ENCODE peak calls at places on chromosome 4, in ten cellular contexts. One of them, this sample, is unnamed.

GRCh38 chr4:184784628-184785257 is 41.0 kb downstream of the ACSL1 start:
- DNase-seq in lung: no peak
- DNase-seq in A673: no peak
- DNase-seq in upper lobe of left lung: no peak
- DNase-seq in HepG2: no peak
- DNase-seq in right lobe of liver: no peak
- DNase-seq in SK-N-SH: peak; percentile 63
- DNase-seq in endodermal cell: no peak
- DNase-seq in kidney: no peak
- DNase-seq in K562: no peak
- DNase-seq in this sample: no peak

GRCh38 chr4:20878806-20879205 is 178.5 kb downstream of the PACRGL start:
- DNase-seq in lung: no peak
- DNase-seq in A673: peak; percentile 15
- DNase-seq in upper lobe of left lung: no peak
- DNase-seq in HepG2: no peak
- DNase-seq in right lobe of liver: no peak
- DNase-seq in SK-N-SH: no peak
- DNase-seq in endodermal cell: peak; percentile 50
- DNase-seq in kidney: no peak
- DNase-seq in K562: no peak
- DNase-seq in this sample: no peak

GRCh38 chr4:142984871-142985585 is 138.9 kb upstream of the INPP4B start:
- DNase-seq in lung: no peak
- DNase-seq in A673: peak; percentile 41
- DNase-seq in upper lobe of left lung: no peak
- DNase-seq in HepG2: peak; percentile 23
- DNase-seq in right lobe of liver: no peak
- DNase-seq in SK-N-SH: peak; percentile 11
- DNase-seq in endodermal cell: peak; percentile 65
- DNase-seq in kidney: no peak
- DNase-seq in K562: no peak
- DNase-seq in this sample: no peak

GRCh38 chr4:127446309-127446708 is 186.4 kb upstream of the INTU start:
- DNase-seq in lung: no peak
- DNase-seq in A673: no peak
- DNase-seq in upper lobe of left lung: no peak
- DNase-seq in HepG2: no peak
- DNase-seq in right lobe of liver: no peak
- DNase-seq in SK-N-SH: no peak
- DNase-seq in endodermal cell: no peak
- DNase-seq in kidney: no peak
- DNase-seq in K562: no peak
- DNase-seq in this sample: no peak

GRCh38 chr4:119729815-119730643 is 101.4 kb upstream of the PDE5A start:
- DNase-seq in lung: no peak
- DNase-seq in A673: no peak
- DNase-seq in upper lobe of left lung: no peak
- DNase-seq in HepG2: peak; percentile 68
- DNase-seq in right lobe of liver: peak; percentile 60
- DNase-seq in SK-N-SH: peak; percentile 28
- DNase-seq in endodermal cell: no peak
- DNase-seq in kidney: peak; percentile 28
- DNase-seq in K562: no peak
- DNase-seq in this sample: peak; percentile 65

GRCh38 chr4:55069248-55069647 is 56.1 kb downstream of the KDR start:
- DNase-seq in lung: no peak
- DNase-seq in A673: no peak
- DNase-seq in upper lobe of left lung: peak; percentile 24
- DNase-seq in HepG2: no peak
- DNase-seq in right lobe of liver: no peak
- DNase-seq in SK-N-SH: no peak
- DNase-seq in endodermal cell: no peak
- DNase-seq in kidney: no peak
- DNase-seq in K562: no peak
- DNase-seq in this sample: no peak

GRCh38 chr4:6548201-6548881 is 26.6 kb upstream of the MAN2B2 start:
- DNase-seq in lung: no peak
- DNase-seq in A673: peak; percentile 58
- DNase-seq in upper lobe of left lung: no peak
- DNase-seq in HepG2: peak; percentile 22
- DNase-seq in right lobe of liver: no peak
- DNase-seq in SK-N-SH: peak; percentile 78
- DNase-seq in endodermal cell: peak; percentile 88
- DNase-seq in kidney: no peak
- DNase-seq in K562: peak; percentile 51
- DNase-seq in this sample: no peak

GRCh38 chr4:90840828-90841227 is 713.6 kb downstream of the CCSER1 start:
- DNase-seq in lung: no peak
- DNase-seq in A673: no peak
- DNase-seq in upper lobe of left lung: no peak
- DNase-seq in HepG2: no peak
- DNase-seq in right lobe of liver: no peak
- DNase-seq in SK-N-SH: no peak
- DNase-seq in endodermal cell: no peak
- DNase-seq in kidney: no peak
- DNase-seq in K562: no peak
- DNase-seq in this sample: peak; percentile 50

GRCh38 chr4:84994280-84994679 is 27.8 kb upstream of the WDFY3 start:
- DNase-seq in lung: no peak
- DNase-seq in A673: no peak
- DNase-seq in upper lobe of left lung: no peak
- DNase-seq in HepG2: no peak
- DNase-seq in right lobe of liver: no peak
- DNase-seq in SK-N-SH: peak; percentile 2
- DNase-seq in endodermal cell: peak; percentile 55
- DNase-seq in kidney: no peak
- DNase-seq in K562: no peak
- DNase-seq in this sample: no peak

GRCh38 chr4:7342581-7343352 is 92.0 kb downstream of the PSAPL1 start:
- DNase-seq in lung: no peak
- DNase-seq in A673: no peak
- DNase-seq in upper lobe of left lung: no peak
- DNase-seq in HepG2: no peak
- DNase-seq in right lobe of liver: peak; percentile 30
- DNase-seq in SK-N-SH: no peak
- DNase-seq in endodermal cell: no peak
- DNase-seq in kidney: peak; percentile 44
- DNase-seq in K562: no peak
- DNase-seq in this sample: no peak

DNA sequence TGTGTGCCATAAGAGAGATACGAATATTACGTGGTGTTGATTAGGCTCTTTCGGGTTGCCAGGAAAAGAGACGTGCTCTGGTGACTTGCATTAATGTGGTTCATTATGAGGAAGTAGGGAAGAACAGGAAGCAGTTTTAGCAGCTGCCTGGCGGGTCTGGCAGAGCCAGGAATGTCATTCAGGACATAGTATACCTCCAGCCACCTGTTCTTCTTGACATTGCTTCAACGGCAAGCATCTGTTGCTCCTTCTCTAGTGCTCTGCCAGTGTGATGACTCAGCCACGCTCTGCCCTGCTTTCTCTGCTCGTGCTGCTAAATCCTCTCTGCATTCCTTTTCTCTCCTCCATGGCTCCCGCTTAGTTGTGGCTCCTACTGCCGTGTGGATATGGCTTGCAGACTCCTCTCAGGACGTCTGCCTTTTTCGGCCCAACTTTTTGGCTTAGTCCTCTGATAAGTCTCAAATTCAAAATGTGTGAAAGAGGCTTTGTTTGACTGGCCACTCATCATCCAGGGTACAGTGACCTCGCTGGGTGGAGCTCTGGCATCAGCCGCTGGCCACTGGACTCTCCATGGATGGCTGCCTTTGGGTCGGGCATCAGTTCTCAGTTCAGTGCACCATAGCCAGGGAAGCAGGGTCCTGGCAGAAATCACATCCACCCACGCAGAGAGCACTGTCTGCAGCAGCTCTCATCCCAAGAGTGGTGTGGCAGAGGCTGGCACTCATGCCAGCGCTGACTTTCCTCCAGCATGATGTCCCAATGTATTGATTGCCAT is 89.3 kb upstream of the KLF3 start:
- DNase-seq in lung: no peak
- DNase-seq in A673: no peak
- DNase-seq in upper lobe of left lung: peak; percentile 43
- DNase-seq in HepG2: no peak
- DNase-seq in right lobe of liver: peak; percentile 77
- DNase-seq in SK-N-SH: no peak
- DNase-seq in endodermal cell: no peak
- DNase-seq in kidney: no peak
- DNase-seq in K562: no peak
- DNase-seq in this sample: no peak
- H3K27ac ChIP-seq in lung: no peak overlapping the region
- H3K27ac ChIP-seq in A673: no peak overlapping the region
- H3K27ac ChIP-seq in upper lobe of left lung: no peak overlapping the region
- H3K27ac ChIP-seq in HepG2: no peak overlapping the region
- H3K27ac ChIP-seq in right lobe of liver: no peak overlapping the region
- H3K27ac ChIP-seq in SK-N-SH: no peak overlapping the region
- H3K27ac ChIP-seq in endodermal cell: no peak overlapping the region
- H3K27ac ChIP-seq in kidney: peak overlapping the region; percentile 8
- H3K27ac ChIP-seq in K562: no peak overlapping the region
- H3K27ac ChIP-seq in this sample: no peak overlapping the region

DNA sequence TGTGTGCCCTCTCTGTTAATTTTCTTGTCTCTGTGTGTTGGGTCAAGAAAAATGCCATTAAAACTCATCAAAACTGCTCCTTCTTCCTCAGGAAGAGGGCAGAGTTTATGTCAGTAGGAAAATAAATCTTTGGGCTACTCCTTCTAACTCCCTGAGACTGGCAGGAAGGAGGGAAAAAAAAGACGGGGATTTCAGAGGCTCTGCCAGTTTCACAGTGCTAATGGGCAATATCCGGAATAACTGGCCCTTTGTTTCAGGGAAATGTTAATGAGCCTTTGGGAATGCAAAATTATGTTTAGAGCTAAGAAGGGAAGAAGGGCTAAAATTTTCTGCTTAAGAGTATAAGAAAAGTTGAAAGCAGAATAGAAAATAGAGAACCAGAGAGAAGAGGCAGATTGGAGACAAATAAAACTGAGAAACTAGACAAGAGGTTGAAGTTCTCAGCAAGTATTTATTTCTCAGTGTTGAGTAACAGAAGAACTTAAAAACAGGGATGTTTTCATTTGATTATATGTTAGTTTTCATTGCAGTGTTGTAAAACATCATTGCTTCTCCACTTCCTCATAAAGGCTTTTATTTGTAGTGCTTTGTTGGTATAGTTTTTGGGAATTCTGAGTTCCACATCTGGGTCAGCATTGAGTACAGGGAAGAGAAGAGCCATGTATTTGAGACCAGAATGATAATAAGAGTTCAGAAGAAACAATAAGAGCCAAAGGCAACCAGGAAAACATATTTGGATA is 19.8 kb downstream of the GABRB1 start:
- DNase-seq in lung: no peak
- DNase-seq in A673: peak; percentile 10
- DNase-seq in upper lobe of left lung: no peak
- DNase-seq in HepG2: no peak
- DNase-seq in right lobe of liver: no peak
- DNase-seq in SK-N-SH: no peak
- DNase-seq in endodermal cell: no peak
- DNase-seq in kidney: no peak
- DNase-seq in K562: no peak
- DNase-seq in this sample: no peak
- H3K27ac ChIP-seq in lung: no peak overlapping the region
- H3K27ac ChIP-seq in A673: no peak overlapping the region
- H3K27ac ChIP-seq in upper lobe of left lung: no peak overlapping the region
- H3K27ac ChIP-seq in HepG2: no peak overlapping the region
- H3K27ac ChIP-seq in right lobe of liver: no peak overlapping the region
- H3K27ac ChIP-seq in SK-N-SH: no peak overlapping the region
- H3K27ac ChIP-seq in endodermal cell: no peak overlapping the region
- H3K27ac ChIP-seq in kidney: no peak overlapping the region
- H3K27ac ChIP-seq in K562: no peak overlapping the region
- H3K27ac ChIP-seq in this sample: no peak overlapping the region

DNA sequence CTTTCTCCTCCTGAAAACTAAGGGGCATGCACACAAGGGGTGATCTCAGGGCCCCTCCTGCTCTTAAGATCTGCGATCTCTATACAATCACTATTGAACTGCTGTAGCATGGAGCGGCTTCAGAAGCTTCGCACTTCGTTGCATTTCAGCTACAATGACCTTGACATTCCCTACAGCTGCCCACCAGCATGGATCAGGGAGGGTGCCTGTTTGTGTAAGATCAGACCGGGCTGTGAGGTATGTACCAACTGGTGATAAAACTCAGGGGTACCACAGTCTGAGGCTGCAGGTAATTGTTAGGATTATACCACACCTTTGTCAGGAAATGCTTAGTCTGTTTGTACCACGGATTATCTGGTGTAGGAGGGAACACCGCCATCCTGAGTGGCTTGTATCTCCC is 85.2 kb downstream of the AASDH start:
- DNase-seq in lung: no peak
- DNase-seq in A673: no peak
- DNase-seq in upper lobe of left lung: no peak
- DNase-seq in HepG2: peak; percentile 46
- DNase-seq in right lobe of liver: no peak
- DNase-seq in SK-N-SH: no peak
- DNase-seq in endodermal cell: no peak
- DNase-seq in kidney: no peak
- DNase-seq in K562: no peak
- DNase-seq in this sample: no peak
- H3K27ac ChIP-seq in lung: no peak overlapping the region
- H3K27ac ChIP-seq in A673: no peak overlapping the region
- H3K27ac ChIP-seq in upper lobe of left lung: no peak overlapping the region
- H3K27ac ChIP-seq in HepG2: no peak overlapping the region
- H3K27ac ChIP-seq in right lobe of liver: no peak overlapping the region
- H3K27ac ChIP-seq in SK-N-SH: no peak overlapping the region
- H3K27ac ChIP-seq in endodermal cell: no peak overlapping the region
- H3K27ac ChIP-seq in kidney: no peak overlapping the region
- H3K27ac ChIP-seq in K562: no peak overlapping the region
- H3K27ac ChIP-seq in this sample: no peak overlapping the region

DNA sequence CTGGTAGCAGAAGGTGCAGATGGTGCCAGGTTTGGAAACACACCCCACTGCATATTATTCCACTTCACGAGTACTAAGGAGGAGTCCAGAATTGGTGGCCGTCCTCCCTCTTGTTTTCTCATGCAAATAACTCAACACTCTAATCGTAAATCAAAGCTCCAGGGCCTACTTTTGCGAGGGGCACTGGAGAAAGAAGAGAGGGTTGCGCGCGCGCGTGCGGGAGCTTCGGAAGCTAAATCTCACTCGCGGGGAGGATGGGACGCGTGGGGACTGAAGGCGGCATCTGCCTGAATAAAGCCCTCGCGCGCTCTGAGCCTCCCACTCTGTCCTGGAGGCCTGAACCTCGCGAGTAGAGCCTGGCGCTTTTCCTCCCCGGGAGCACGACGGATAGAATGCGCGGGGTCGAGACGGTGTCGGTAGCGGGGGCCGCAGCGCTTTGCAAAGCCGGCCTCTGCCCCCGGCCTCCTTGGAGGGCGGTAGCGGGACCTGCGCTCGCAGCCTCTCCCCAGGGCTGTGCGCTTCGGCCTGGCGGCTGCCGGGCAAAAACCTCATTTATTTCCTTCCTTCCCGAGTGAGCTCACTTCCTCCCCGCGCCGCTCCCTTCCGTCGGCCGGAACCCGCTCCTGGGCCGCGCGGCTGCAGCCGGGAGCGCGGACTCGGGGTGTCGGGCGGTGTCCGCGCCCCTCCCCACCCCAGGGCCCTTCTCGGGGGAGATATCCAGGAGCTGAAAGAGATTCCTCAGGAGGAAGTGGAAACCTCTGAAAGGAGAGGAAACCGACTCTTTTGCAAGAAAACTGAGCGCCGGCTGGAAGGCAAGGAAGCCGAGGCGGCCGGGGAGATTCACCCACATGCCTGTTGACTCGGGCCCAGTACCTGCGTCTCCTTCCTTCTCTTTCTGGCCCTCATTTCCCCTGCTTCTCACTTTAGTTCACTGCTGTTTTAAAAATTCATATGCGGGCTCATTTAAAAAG is 20.7 kb downstream of the HAND2 start:
- DNase-seq in lung: no peak
- DNase-seq in A673: no peak
- DNase-seq in upper lobe of left lung: no peak
- DNase-seq in HepG2: no peak
- DNase-seq in right lobe of liver: no peak
- DNase-seq in SK-N-SH: peak; percentile 58
- DNase-seq in endodermal cell: peak; percentile 78
- DNase-seq in kidney: no peak
- DNase-seq in K562: no peak
- DNase-seq in this sample: no peak
- H3K27ac ChIP-seq in lung: no peak overlapping the region
- H3K27ac ChIP-seq in A673: no peak overlapping the region
- H3K27ac ChIP-seq in upper lobe of left lung: no peak overlapping the region
- H3K27ac ChIP-seq in HepG2: no peak overlapping the region
- H3K27ac ChIP-seq in right lobe of liver: peak overlapping the region; percentile 16
- H3K27ac ChIP-seq in SK-N-SH: peak overlapping the region; percentile 82
- H3K27ac ChIP-seq in endodermal cell: no peak overlapping the region
- H3K27ac ChIP-seq in kidney: no peak overlapping the region
- H3K27ac ChIP-seq in K562: no peak overlapping the region
- H3K27ac ChIP-seq in this sample: no peak overlapping the region

This sample was measured in epithelial cell of prostate.